ENCODE peak calls at places on chromosomes 4 and X, in six cellular contexts. One of them, this sample, is unnamed.

GRCh38 chr4:105637409-105638258 is 70.9 kb downstream of the INTS12 start:
- DNase-seq in NCI-H2171: no peak
- DNase-seq in EL: no peak
- DNase-seq in G401: peak
- DNase-seq in stimulated activated naive B cell treated with anti-CD40 and anti-IgM and Interleukin-4, amounts not matched to agents 10 μg/mL and 1 μg/mL and 100 μg/mL, for 72 hours: no peak
- DNase-seq in GM23248: peak
- DNase-seq in this sample: peak

GRCh38 chrX:10508891-10509290 is 111.5 kb downstream of the MID1 start:
- DNase-seq in NCI-H2171: no peak
- DNase-seq in GM23248: no peak
- DNase-seq in G401: no peak
- DNase-seq in EL: no peak
- DNase-seq in stimulated activated naive B cell treated with anti-CD40 and anti-IgM and Interleukin-4, amounts not matched to agents 10 μg/mL and 1 μg/mL and 100 μg/mL, for 72 hours: no peak
- DNase-seq in this sample: no peak

GRCh38 chr4:107780665-107781064 is 44.1 kb upstream of the SGMS2 start:
- DNase-seq in NCI-H2171: no peak
- DNase-seq in GM23248: peak
- DNase-seq in stimulated activated naive B cell treated with anti-CD40 and anti-IgM and Interleukin-4, amounts not matched to agents 10 μg/mL and 1 μg/mL and 100 μg/mL, for 72 hours: no peak
- DNase-seq in G401: no peak
- DNase-seq in EL: no peak
- DNase-seq in this sample: no peak

GRCh38 chr4:122845066-122845465 is 18.4 kb downstream of the FGF2 start:
- DNase-seq in stimulated activated naive B cell treated with anti-CD40 and anti-IgM and Interleukin-4, amounts not matched to agents 10 μg/mL and 1 μg/mL and 100 μg/mL, for 72 hours: no peak
- DNase-seq in GM23248: no peak
- DNase-seq in G401: no peak
- DNase-seq in EL: no peak
- DNase-seq in NCI-H2171: no peak
- DNase-seq in this sample: no peak

GRCh38 chrX:20459410-20460350 is 193.0 kb upstream of the RPS6KA3 start:
- DNase-seq in stimulated activated naive B cell treated with anti-CD40 and anti-IgM and Interleukin-4, amounts not matched to agents 10 μg/mL and 1 μg/mL and 100 μg/mL, for 72 hours: no peak
- DNase-seq in G401: no peak
- DNase-seq in GM23248: no peak
- DNase-seq in NCI-H2171: no peak
- DNase-seq in EL: no peak
- DNase-seq in this sample: no peak

GRCh38 chr4:156749791-156750403 is 221.7 kb downstream of the PDGFC start:
- DNase-seq in stimulated activated naive B cell treated with anti-CD40 and anti-IgM and Interleukin-4, amounts not matched to agents 10 μg/mL and 1 μg/mL and 100 μg/mL, for 72 hours: no peak
- DNase-seq in G401: no peak
- DNase-seq in NCI-H2171: no peak
- DNase-seq in EL: no peak
- DNase-seq in GM23248: peak
- DNase-seq in this sample: no peak

GRCh38 chrX:9790866-9791265 is 4.6 kb downstream of the SHROOM2 start:
- DNase-seq in GM23248: no peak
- DNase-seq in EL: no peak
- DNase-seq in G401: no peak
- DNase-seq in stimulated activated naive B cell treated with anti-CD40 and anti-IgM and Interleukin-4, amounts not matched to agents 10 μg/mL and 1 μg/mL and 100 μg/mL, for 72 hours: no peak
- DNase-seq in NCI-H2171: no peak
- DNase-seq in this sample: no peak

GRCh38 chr4:143021384-143021783 is 163.3 kb upstream of the USP38 start:
- DNase-seq in NCI-H2171: no peak
- DNase-seq in GM23248: no peak
- DNase-seq in EL: no peak
- DNase-seq in G401: no peak
- DNase-seq in stimulated activated naive B cell treated with anti-CD40 and anti-IgM and Interleukin-4, amounts not matched to agents 10 μg/mL and 1 μg/mL and 100 μg/mL, for 72 hours: no peak
- DNase-seq in this sample: no peak

GRCh38 chr4:6092971-6093370 is 74.7 kb upstream of the C4orf50 start:
- DNase-seq in G401: no peak
- DNase-seq in NCI-H2171: no peak
- DNase-seq in stimulated activated naive B cell treated with anti-CD40 and anti-IgM and Interleukin-4, amounts not matched to agents 10 μg/mL and 1 μg/mL and 100 μg/mL, for 72 hours: no peak
- DNase-seq in EL: no peak
- DNase-seq in GM23248: no peak
- DNase-seq in this sample: no peak

GRCh38 chrX:132292753-132293152 is 73.5 kb upstream of the RAP2C start:
- DNase-seq in NCI-H2171: no peak
- DNase-seq in GM23248: peak
- DNase-seq in stimulated activated naive B cell treated with anti-CD40 and anti-IgM and Interleukin-4, amounts not matched to agents 10 μg/mL and 1 μg/mL and 100 μg/mL, for 72 hours: peak
- DNase-seq in G401: peak
- DNase-seq in EL: peak
- DNase-seq in this sample: peak

This sample was measured in RPMI7951.